ENCODE peak calls at places on chromosomes 7 and 10, in eight cellular contexts. D, Z, P, X, N, V, B and R are unnamed samples. For H3K36me3, the result is how much of the 10 kb centered on the place peaks cover.

GRCh38 chr7:25830228-25830627 is 321.8 kb upstream of the NFE2L3 start:
- DNase-seq in D (no peak), Z (no peak), X (no peak), N (no peak), B (no peak), V (no peak), P (no peak), R (no peak)

GRCh38 chr7:36547361-36547760 is 157.7 kb downstream of the ANLN start:
- DNase-seq in Z (no peak), D (no peak), X (no peak), N (no peak), P (no peak), B (no peak), V (no peak), R (no peak)

GRCh38 chr10:71241114-71241898 is 28.9 kb downstream of the UNC5B start:
- DNase-seq in B (no peak), N (peak), D (no peak), P (no peak), V (no peak), Z (peak), X (peak), R (no peak)

GRCh38 chr10:70272925-70273316 is 10.9 kb downstream of the NPFFR1 start:
- DNase-seq in Z (no peak), N (no peak), P (no peak), V (no peak), B (no peak), X (no peak), D (no peak), R (no peak)

GRCh38 chr10:99328579-99329237 is 448 bp upstream of the CNNM1 start:
- DNase-seq in Z (no peak), X (no peak), B (no peak), P (no peak), D (no peak), N (no peak), V (no peak), R (no peak)

GRCh38 chr7:90383422-90383821 is 19.8 kb upstream of the CLDN12 start:
- DNase-seq in P (no peak), Z (no peak), V (no peak), D (no peak), N (peak), X (no peak), B (no peak), R (no peak)

GRCh38 chr7:155104913-155105312 is 34.8 kb downstream of the HTR5A start:
- DNase-seq in P (no peak), Z (no peak), D (no peak), V (no peak), X (no peak), B (no peak), N (no peak), R (no peak)

GRCh38 chr10:124961248-124961570 is 19.3 kb downstream of the ZRANB1 start:
- DNase-seq in N (no peak), D (no peak), P (no peak), Z (no peak), X (no peak), V (no peak), B (no peak), R (no peak)

GRCh38 chr7:24833548-24833947 is 76.3 kb upstream of the GSDME start:
- DNase-seq in V (no peak), D (no peak), B (no peak), P (no peak), X (no peak), Z (no peak), N (no peak), R (no peak)

GRCh38 chr10:70568781-70569495 is 33.6 kb downstream of the PRF1 start:
- DNase-seq in P (no peak), V (no peak), X (no peak), Z (no peak), B (no peak), D (no peak), N (no peak), R (no peak)

GRCh38 chr7:75866497-75867389 is 12.1 kb upstream of the RHBDD2 start:
- DNase-seq in V (peak), X (peak), D (peak), Z (peak), N (peak), B (peak), P (no peak), R (peak)

GRCh38 chr7:91636129-91636724 is 244.3 kb downstream of the MTERF1 start:
- DNase-seq in V (no peak), X (no peak), B (no peak), Z (peak), P (no peak), N (no peak), D (peak), R (no peak)

GRCh38 chr10:121322046-121322445 is 276.2 kb downstream of the FGFR2 start:
- DNase-seq in P (no peak), X (no peak), V (no peak), D (no peak), N (no peak), B (no peak), Z (no peak), R (no peak)

GRCh38 chr7:66683770-66684123 is 55.1 kb downstream of the KCTD7 start:
- DNase-seq in X (no peak), Z (no peak), P (no peak), B (no peak), V (peak), D (no peak), N (peak), R (no peak)

GRCh38 chr10:97117372-97117771 is 68.4 kb downstream of the SLIT1 start:
- DNase-seq in N (no peak), X (no peak), Z (no peak), B (no peak), P (no peak), D (peak), V (no peak), R (no peak)

GRCh38 chr10:99330675-99330924 is 1.4 kb downstream of the CNNM1 start:
- DNase-seq in X (no peak), N (no peak), P (no peak), D (no peak), V (no peak), B (no peak), Z (no peak), R (no peak)

GRCh38 chr10:75651452-75651851 is 220.0 kb downstream of the LRMDA start:
- DNase-seq in V (no peak), D (peak), Z (no peak), N (no peak), B (no peak), P (no peak), X (no peak), R (no peak)

GRCh38 chr10:100697070-100697469 is 48.3 kb upstream of the PAX2 start:
- DNase-seq in X (no peak), Z (peak), B (no peak), V (no peak), D (no peak), N (peak), P (peak), R (no peak)

GRCh38 chr7:22447759-22448158 is 52.2 kb downstream of the STEAP1B start:
- DNase-seq in N (no peak), X (no peak), V (no peak), B (no peak), Z (no peak), D (no peak), P (no peak), R (no peak)

GRCh38 chr10:69839696-69840345 is 38.1 kb downstream of the COL13A1 start:
- DNase-seq in X (no peak), B (no peak), P (no peak), D (peak), N (peak), Z (peak), V (no peak), R (no peak)

GRCh38 chr10:6208781-6209235 is 6.1 kb downstream of the PFKFB3 start:
- DNase-seq in V (no peak), Z (no peak), B (no peak), N (no peak), D (no peak), P (no peak), X (no peak), R (no peak)

GRCh38 chr7:155353256-155353897 is 55.7 kb downstream of the INSIG1 start:
- DNase-seq in D (no peak), X (no peak), P (no peak), V (no peak), Z (no peak), B (peak), N (no peak), R (no peak)

GRCh38 chr10:11165591-11166543 is 148.2 kb downstream of the CELF2 start:
- DNase-seq in D (no peak), Z (peak), B (peak), N (peak), V (peak), P (peak), X (peak), R (peak)

GRCh38 chr7:156091515-156092080 is 279.3 kb upstream of the SHH start:
- DNase-seq in D (no peak), N (no peak), X (no peak), B (peak), P (no peak), Z (no peak), V (no peak), R (no peak)

GRCh38 chr7:147022056-147022455 is 905.5 kb downstream of the CNTNAP2 start:
- DNase-seq in D (no peak), P (no peak), N (peak), X (no peak), Z (no peak), V (no peak), B (no peak), R (no peak)

GRCh38 chr10:132383751-132384181 is 13.2 kb upstream of the PWWP2B start:
- DNase-seq in D (peak), N (no peak), V (peak), B (peak), X (no peak), Z (no peak), P (peak), R (peak)

GRCh38 chr7:117672433-117672832 is 192.6 kb downstream of the CFTR start:
- DNase-seq in P (no peak), X (no peak), B (no peak), N (no peak), D (no peak), Z (no peak), V (no peak), R (no peak)

GRCh38 chr7:157874208-157874816 is 537.5 kb downstream of the DNAJB6 start:
- DNase-seq in V (no peak), X (no peak), Z (no peak), P (no peak), B (no peak), N (no peak), D (no peak), R (no peak)

GRCh38 chr7:157877298-157877840 is 540.6 kb downstream of the DNAJB6 start:
- DNase-seq in N (no peak), V (no peak), P (no peak), B (no peak), D (no peak), Z (no peak), X (no peak), R (no peak)

GRCh38 chr7:157875230-157876179 is 538.7 kb downstream of the DNAJB6 start:
- DNase-seq in N (no peak), P (peak), D (peak), B (no peak), Z (no peak), V (no peak), X (no peak), R (no peak)

GRCh38 chr7:157874870-157875229 is 538.0 kb downstream of the DNAJB6 start:
- DNase-seq in X (no peak), D (no peak), P (no peak), V (no peak), Z (no peak), N (no peak), B (no peak), R (no peak)

GRCh38 chr7:157876469-157877285 is 539.9 kb downstream of the DNAJB6 start:
- DNase-seq in P (no peak), B (no peak), X (no peak), V (no peak), Z (no peak), D (peak), N (no peak), R (no peak)
- TF ChIP-seq CTCF in P (no peak), B (peak), X (no peak), V (no peak), Z (no peak), D (peak), N (no peak), R (no peak)

GRCh38 chr10:17456032-17456548 is 1.7 kb upstream of the ST8SIA6 start:
- DNase-seq in B (no peak), V (no peak), D (no peak), Z (no peak), N (no peak), X (no peak), P (no peak), R (no peak)

GRCh38 chr10:17454181-17454800 is at the start of gene ST8SIA6:
- DNase-seq in B (peak), V (peak), Z (peak), D (peak), N (peak), P (peak), X (peak), R (peak)

GRCh38 chr10:17453035-17453376 is 1.4 kb downstream of the ST8SIA6 start:
- DNase-seq in B (no peak), V (no peak), X (no peak), N (no peak), D (no peak), P (no peak), Z (no peak), R (no peak)

GRCh38 chr10:17453377-17454091 is 861 bp downstream of the ST8SIA6 start:
- DNase-seq in V (peak), P (peak), Z (peak), X (peak), D (peak), N (peak), B (peak), R (peak)

DNA sequence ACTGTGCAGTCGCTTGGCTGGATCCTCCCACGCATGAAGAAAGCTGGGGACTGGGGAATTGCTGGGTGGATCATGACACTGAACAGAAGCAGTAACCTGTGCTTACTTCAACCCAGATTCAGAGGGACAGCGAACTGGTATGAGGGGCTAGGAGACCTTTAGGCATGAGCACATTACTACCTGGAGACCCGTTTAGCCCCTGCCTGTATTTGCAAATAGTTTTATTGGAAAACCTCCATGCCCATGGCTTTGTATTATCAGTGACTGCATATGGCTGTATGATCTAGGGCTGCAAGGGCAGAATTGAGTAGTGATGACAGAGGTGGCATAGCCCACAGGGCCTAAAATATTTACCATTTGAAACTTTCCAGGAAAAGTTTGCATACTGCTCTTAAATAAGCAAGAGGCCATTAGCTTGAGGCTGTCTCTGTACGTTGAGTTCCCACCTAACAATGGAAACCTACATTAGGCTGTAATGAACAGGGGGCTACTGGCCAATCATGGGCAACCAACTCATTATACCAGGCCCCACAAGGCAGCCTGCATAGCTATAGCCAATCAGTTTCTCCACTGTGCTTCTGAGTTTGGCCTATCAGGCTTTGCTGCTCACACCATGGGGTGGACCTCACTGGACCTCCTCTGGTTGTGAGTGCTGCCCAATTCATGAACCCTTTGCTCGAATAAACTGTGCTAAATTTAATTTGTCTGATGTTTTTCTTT is 566 bp upstream of the ST8SIA6 start:
- DNase-seq in V (no peak), D (no peak), X (no peak), N (no peak), Z (no peak), B (no peak), P (no peak), R (no peak)
- H3K4me3 ChIP-seq in V (peak), D (peak), X (peak), N (peak), Z (peak), B (peak), P (peak), R (peak)

GRCh38 chr10:87053121-87053520 is 33.0 kb downstream of the FAM25A start:
- DNase-seq in P (no peak), N (no peak), B (no peak), X (peak), V (no peak), Z (peak), D (no peak), R (no peak)
- H3K36me3 ChIP-seq in P (under half), N (under half), B (half or more), X (half or more), V (half or more), Z (under half), D (half or more), R (half or more)

DNA sequence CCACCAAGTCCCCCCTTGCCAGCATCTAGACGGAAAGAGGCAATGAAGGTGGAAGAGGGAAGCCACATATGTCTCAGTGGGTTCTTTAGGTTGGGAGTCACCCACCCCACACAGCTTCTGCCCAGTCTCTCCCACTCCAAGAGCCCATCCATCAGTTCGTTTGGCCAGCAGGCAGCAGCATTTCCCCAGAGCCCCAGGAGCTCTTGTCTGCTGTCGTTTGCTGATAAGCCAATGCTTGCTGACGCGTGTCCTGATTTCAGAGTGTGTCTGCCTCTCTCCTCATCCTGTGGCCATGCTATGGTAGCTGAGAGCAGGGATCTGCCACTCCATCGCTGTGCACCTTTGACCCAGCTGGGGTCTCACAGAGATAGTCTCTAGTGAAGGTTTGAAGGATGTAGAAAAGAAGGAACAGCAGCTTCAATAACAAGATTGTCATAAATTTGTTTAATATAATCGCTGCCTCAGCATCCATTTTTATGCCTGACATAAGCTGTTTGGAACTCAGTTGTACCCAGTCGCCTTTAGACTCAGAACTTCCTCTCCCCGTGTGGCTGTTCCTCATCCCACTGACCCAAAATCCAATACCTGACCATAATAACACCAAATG is 39.4 kb upstream of the GDF10 start:
- DNase-seq in X (no peak), V (no peak), P (no peak), Z (no peak), D (peak), B (no peak), N (no peak), R (no peak)
- TF ChIP-seq CTCF in X (peak), V (no peak), P (no peak), Z (no peak), D (peak), B (no peak), N (no peak), R (no peak)

GRCh38 chr7:27737591-27737990 is 2.4 kb upstream of the TAX1BP1 start:
- DNase-seq in P (no peak), N (no peak), Z (peak), V (no peak), B (no peak), D (no peak), X (no peak), R (no peak)
- H3K4me3 ChIP-seq in P (no peak), N (no peak), Z (no peak), V (no peak), B (no peak), D (no peak), X (no peak), R (no peak)

GRCh38 chr7:135602304-135602703 is 44.6 kb downstream of the NUP205 start:
- DNase-seq in N (peak), D (no peak), Z (no peak), P (no peak), X (no peak), B (no peak), V (no peak), R (no peak)
- H3K36me3 ChIP-seq in N (under half), D (half or more), Z (under half), P (under half), X (half or more), B (half or more), V (half or more), R (half or more)

GRCh38 chr10:1664565-1664964 is 72.8 kb downstream of the ADARB2 start:
- DNase-seq in N (no peak), Z (no peak), P (no peak), X (no peak), D (no peak), B (no peak), V (peak), R (no peak)
- TF ChIP-seq CTCF in N (no peak), Z (no peak), P (no peak), X (no peak), D (no peak), B (no peak), V (no peak), R (no peak)

DNA sequence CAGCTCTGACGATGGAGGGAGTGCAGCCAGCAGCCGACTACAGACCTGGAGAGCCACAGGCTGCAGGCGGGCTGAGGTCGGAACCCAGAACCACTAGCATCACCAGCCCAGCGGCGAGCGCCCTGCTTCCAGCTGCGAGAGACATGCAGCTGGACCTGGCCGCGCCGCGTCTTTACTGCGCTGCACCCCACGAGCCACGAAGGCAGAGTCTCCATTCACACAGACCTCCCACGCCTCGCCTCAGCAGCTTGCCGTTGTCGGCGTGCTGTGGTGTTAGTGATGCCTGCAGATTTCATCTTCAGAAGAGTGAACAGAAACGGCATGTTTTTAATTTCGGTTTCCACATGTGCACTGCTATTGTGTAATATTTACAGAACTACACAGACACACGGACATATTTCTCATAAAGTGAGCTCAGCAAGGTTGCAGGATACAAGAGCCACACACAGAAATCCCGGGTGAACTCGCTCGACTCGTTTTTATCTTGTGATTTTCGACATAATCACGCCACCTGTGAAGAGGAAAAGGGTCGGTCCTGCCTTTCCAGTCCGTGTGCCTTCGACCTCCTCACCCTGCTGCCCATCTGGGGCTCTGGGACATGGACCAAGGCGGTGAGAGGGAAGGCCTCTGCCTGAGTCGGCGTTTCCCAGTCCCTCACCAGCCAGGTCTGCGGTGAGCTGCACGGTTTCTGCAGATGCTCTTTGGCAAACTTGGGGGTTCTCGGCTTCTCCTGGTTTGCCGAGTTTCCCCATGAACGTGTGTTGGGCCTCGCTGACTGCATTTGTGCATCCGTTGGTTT is 252.2 kb downstream of the ELFN1 start:
- DNase-seq in N (no peak), D (no peak), V (no peak), Z (no peak), X (no peak), B (no peak), P (no peak), R (peak)
- H3K4me3 ChIP-seq in N (no peak), D (no peak), V (no peak), Z (no peak), X (no peak), B (no peak), P (no peak), R (no peak)

DNA sequence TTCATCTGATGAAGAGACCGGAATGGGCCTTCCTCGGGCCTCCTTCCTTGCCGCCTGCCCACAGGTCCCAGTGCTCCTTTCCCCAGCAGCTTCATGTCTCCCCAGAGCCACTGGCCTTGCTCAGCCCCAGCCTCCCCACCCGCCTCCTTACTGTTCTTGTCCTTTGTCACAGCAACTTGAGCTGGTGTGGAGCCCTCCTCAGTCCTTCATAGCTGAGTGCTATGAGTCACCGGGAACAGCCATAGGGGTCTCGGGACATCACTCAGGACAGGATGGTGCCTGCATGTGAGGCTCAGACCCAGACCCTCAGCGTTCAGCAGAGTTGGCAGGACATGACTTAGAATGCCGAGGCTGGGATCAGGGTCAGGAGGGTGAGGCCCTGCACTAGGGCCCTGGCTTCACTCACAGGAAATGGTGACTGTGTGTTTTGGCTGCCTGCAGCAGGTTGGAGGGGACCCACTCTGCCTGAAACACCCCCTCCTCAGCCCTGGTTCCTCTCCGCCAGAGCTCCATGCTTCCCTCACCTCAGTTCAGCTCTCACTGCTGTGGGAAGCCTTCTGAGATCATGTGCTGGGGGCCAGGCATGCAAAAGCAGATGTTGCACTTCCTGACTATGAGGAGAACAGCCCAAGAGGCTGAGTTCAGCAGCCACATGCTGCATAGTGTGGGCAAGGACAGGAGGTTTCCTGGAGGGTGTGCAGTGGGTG is 40.7 kb upstream of the GJD4 start:
- DNase-seq in V (no peak), N (peak), D (no peak), Z (no peak), X (peak), P (no peak), B (no peak), R (no peak)
- H3K36me3 ChIP-seq in V (under half), N (under half), D (under half), Z (under half), X (under half), P (under half), B (under half), R (under half)